ENCODE peak calls at places on chromosomes 7 and 10, in seven cellular contexts. Z is SK-MEL-5; P is AG09309; D is stimulated activated naive CD8-positive, alpha-beta T cell treated with anti-CD3 and anti-CD28 coated beads, Interleukin-15, Interleukin-2, amounts not matched to agents 100 U/mL and 50 U/mL, for 24 hours; W is smooth muscle cell of the brain vasculature; A is midbrain; E is activated T-cell treated with anti-CD3 and anti-CD28 coated beads, Interleukin-2, amount 50 U/mL, for 72 hours. G is an unnamed sample.

GRCh38 chr7:105853931-105854419 is 22.4 kb downstream of the ATXN7L1 start:
- DNase-seq in E (no peak), Z (no peak), W (no peak), P (no peak), D (no peak), A (no peak), G (peak)

GRCh38 chr10:7267142-7267541 is 143.7 kb downstream of the SFMBT2 start:
- DNase-seq in E (no peak), P (no peak), A (no peak), W (no peak), D (no peak), Z (no peak), G (no peak)

GRCh38 chr10:122190553-122190952 is 80.5 kb upstream of the BTBD16 start:
- DNase-seq in A (no peak), Z (no peak), W (no peak), P (no peak), E (no peak), D (no peak), G (peak)

GRCh38 chr7:105876964-105877601 is 684 bp upstream of the ATXN7L1 start:
- DNase-seq in D (peak), P (no peak), E (peak), W (no peak), A (peak), Z (peak), G (peak)

GRCh38 chr10:11288302-11288701 is 270.6 kb downstream of the CELF2 start:
- DNase-seq in A (no peak), P (no peak), Z (no peak), E (no peak), D (no peak), W (no peak), G (no peak)

GRCh38 chr7:151232272-151233110 is at the start of gene CHPF2:
- DNase-seq in W (no peak), A (peak), Z (peak), P (no peak), E (peak), D (peak), G (peak)

GRCh38 chr7:66142996-66143395 is 28.3 kb downstream of the CRCP start:
- DNase-seq in D (no peak), E (no peak), W (no peak), Z (no peak), P (no peak), A (no peak), G (peak)

GRCh38 chr7:41257660-41258059 is 445.2 kb downstream of the INHBA start:
- DNase-seq in W (no peak), A (no peak), Z (no peak), E (no peak), D (no peak), P (no peak), G (no peak)

GRCh38 chr10:122576291-122576690 is 15.7 kb downstream of the DMBT1 start:
- DNase-seq in A (no peak), E (no peak), P (no peak), D (no peak), W (no peak), Z (no peak), G (no peak)

GRCh38 chr7:66236713-66237303 is 31.7 kb downstream of the TPST1 start:
- DNase-seq in Z (no peak), A (no peak), D (no peak), W (no peak), E (no peak), P (no peak), G (no peak)

GRCh38 chr10:132500781-132501415 is 36.7 kb upstream of the INPP5A start:
- DNase-seq in W (no peak), P (no peak), D (no peak), E (no peak), Z (no peak), A (no peak), G (no peak)

GRCh38 chr7:95511716-95512260 is 26.0 kb downstream of the ASB4 start:
- DNase-seq in A (peak), P (peak), E (peak), Z (peak), W (peak), D (peak), G (peak)

GRCh38 chr7:104848386-104848990 is 165.5 kb upstream of the KMT2E start:
- DNase-seq in W (peak), D (peak), Z (peak), P (no peak), A (peak), E (peak), G (peak)

G was measured in NCI-H69.